ENCODE peak calls at places on chromosomes 16 and 17, in seven cellular contexts. S is neural crest cell, R is NCI-H1694, J is SIG-M5, O is memory B cell, Z is pons, F is AG04450. A is an unnamed sample.

GRCh38 chr17:381941-382643 is 29.5 kb upstream of the RPH3AL start:
- DNase-seq in S (no peak), R (no peak), J (no peak), O (no peak), Z (no peak), F (no peak), A (no peak)

GRCh38 chr16:80366023-80366422 is 174.8 kb upstream of the DYNLRB2 start:
- DNase-seq in S (no peak), R (no peak), J (no peak), O (no peak), Z (no peak), F (no peak), A (no peak)

GRCh38 chr17:35161281-35161761 is 13.7 kb downstream of the UNC45B start:
- DNase-seq in S (no peak), R (no peak), J (no peak), O (no peak), Z (no peak), F (no peak), A (no peak)

GRCh38 chr17:69525920-69526841 is 111.7 kb downstream of the MAP2K6 start:
- DNase-seq in S (peak), R (peak), J (no peak), O (no peak), Z (peak), F (peak), A (no peak)

GRCh38 chr17:63538693-63539595 is 11.3 kb upstream of the DCAF7 start:
- DNase-seq in S (no peak), R (no peak), J (no peak), O (no peak), Z (no peak), F (no peak), A (no peak)

GRCh38 chr17:19750835-19751234 is 2.7 kb upstream of the ALDH3A1 start:
- DNase-seq in S (no peak), R (no peak), J (no peak), O (no peak), Z (no peak), F (no peak), A (no peak)

GRCh38 chr16:27903046-27903655 is 160.4 kb downstream of the GSG1L start:
- DNase-seq in S (no peak), R (no peak), J (no peak), O (no peak), Z (no peak), F (no peak), A (no peak)

GRCh38 chr16:65667013-65667578 is 545.2 kb upstream of the CDH11 start:
- DNase-seq in S (no peak), R (no peak), J (no peak), O (no peak), Z (peak), F (no peak), A (no peak)

GRCh38 chr16:15608398-15609285 is 34.3 kb downstream of the MARF1 start:
- DNase-seq in S (no peak), R (no peak), J (no peak), O (no peak), Z (no peak), F (peak), A (no peak)

GRCh38 chr16:68368602-68368944 is 57.8 kb downstream of the PRMT7 start:
- DNase-seq in S (no peak), R (no peak), J (no peak), O (peak), Z (no peak), F (no peak), A (no peak)

GRCh38 chr16:426115-426905 is 861 bp downstream of the RAB11FIP3 start:
- DNase-seq in S (no peak), R (no peak), J (no peak), O (peak), Z (no peak), F (no peak), A (no peak)

GRCh38 chr17:27106982-27107360 is 186.9 kb upstream of the WSB1 start:
- DNase-seq in S (no peak), R (no peak), J (no peak), O (no peak), Z (no peak), F (no peak), A (no peak)

GRCh38 chr17:49959183-49959935 is 9.6 kb upstream of the DLX4 start:
- DNase-seq in S (no peak), R (no peak), J (no peak), O (no peak), Z (no peak), F (no peak), A (no peak)

GRCh38 chr17:82327289-82327688 is 6.3 kb downstream of the SECTM1 start:
- DNase-seq in S (no peak), R (no peak), J (no peak), O (no peak), Z (no peak), F (no peak), A (no peak)

GRCh38 chr16:58187657-58188430 is 10.1 kb downstream of the CSNK2A2 start:
- DNase-seq in S (no peak), R (no peak), J (no peak), O (no peak), Z (no peak), F (no peak), A (no peak)

GRCh38 chr17:7336240-7337175 is at the start of gene ACAP1:
- DNase-seq in S (no peak), R (no peak), J (no peak), O (peak), Z (no peak), F (no peak), A (no peak)

GRCh38 chr17:48103379-48103715 is 2.1 kb upstream of the CBX1 start:
- DNase-seq in S (no peak), R (no peak), J (no peak), O (no peak), Z (no peak), F (no peak), A (no peak)

GRCh38 chr17:41734949-41735313 is 488 bp upstream of the HAP1 start:
- DNase-seq in S (no peak), R (no peak), J (no peak), O (no peak), Z (no peak), F (no peak), A (no peak)

GRCh38 chr16:78704421-78704820 is 605.0 kb downstream of the WWOX start:
- DNase-seq in S (no peak), R (no peak), J (no peak), O (no peak), Z (no peak), F (no peak), A (no peak)

GRCh38 chr17:68352041-68352440 is 60.7 kb downstream of the ARSG start:
- DNase-seq in S (no peak), R (no peak), J (no peak), O (no peak), Z (no peak), F (no peak), A (no peak)

GRCh38 chr17:82007495-82008257 is 15.0 kb downstream of the CENPX start:
- DNase-seq in S (no peak), R (no peak), J (no peak), O (no peak), Z (no peak), F (no peak), A (no peak)